ENCODE peak calls at places on chromosomes 12 and 14, in six cellular contexts. One of them, this sample, is unnamed.

GRCh38 chr12:56645201-56645716 is 525 bp downstream of the ATP5F1B start:
- DNase-seq in D721Med: no peak
- DNase-seq in body of pancreas: peak; percentile 26
- DNase-seq in HCT116: no peak
- DNase-seq in A549: no peak
- DNase-seq in cardiac muscle cell: peak; percentile 19
- DNase-seq in this sample: peak; percentile 57

GRCh38 chr14:71597289-71597920 is 334.8 kb upstream of the RGS6 start:
- DNase-seq in cardiac muscle cell: no peak
- DNase-seq in body of pancreas: no peak
- DNase-seq in D721Med: no peak
- DNase-seq in HCT116: no peak
- DNase-seq in A549: no peak
- DNase-seq in this sample: no peak

GRCh38 chr14:32896979-32897723 is 41.5 kb upstream of the NPAS3 start:
- DNase-seq in body of pancreas: no peak
- DNase-seq in D721Med: no peak
- DNase-seq in cardiac muscle cell: peak; percentile 23
- DNase-seq in HCT116: no peak
- DNase-seq in A549: no peak
- DNase-seq in this sample: no peak

GRCh38 chr12:56398324-56398723 is 35.7 kb upstream of the APOF start:
- DNase-seq in D721Med: no peak
- DNase-seq in HCT116: no peak
- DNase-seq in cardiac muscle cell: no peak
- DNase-seq in body of pancreas: no peak
- DNase-seq in A549: no peak
- DNase-seq in this sample: no peak

GRCh38 chr14:29865299-29865698 is 62.3 kb downstream of the PRKD1 start:
- DNase-seq in body of pancreas: no peak
- DNase-seq in HCT116: no peak
- DNase-seq in A549: no peak
- DNase-seq in cardiac muscle cell: no peak
- DNase-seq in D721Med: no peak
- DNase-seq in this sample: no peak

GRCh38 chr12:53677612-53678133 is 1.8 kb upstream of the ATP5MC2 start:
- DNase-seq in HCT116: no peak
- DNase-seq in body of pancreas: no peak
- DNase-seq in D721Med: no peak
- DNase-seq in cardiac muscle cell: peak; percentile 28
- DNase-seq in A549: no peak
- DNase-seq in this sample: no peak

GRCh38 chr14:95220663-95221231 is 63.4 kb upstream of the DICER1 start:
- DNase-seq in HCT116: no peak
- DNase-seq in body of pancreas: peak; percentile 44
- DNase-seq in cardiac muscle cell: peak; percentile 66
- DNase-seq in D721Med: no peak
- DNase-seq in A549: no peak
- DNase-seq in this sample: peak; percentile 29

GRCh38 chr12:52907092-52907810 is 2.4 kb upstream of the KRT8 start:
- DNase-seq in A549: peak; percentile 70
- DNase-seq in body of pancreas: peak; percentile 91
- DNase-seq in HCT116: no peak
- DNase-seq in cardiac muscle cell: peak; percentile 78
- DNase-seq in D721Med: no peak
- DNase-seq in this sample: peak; percentile 89

GRCh38 chr12:30624009-30624408 is 71.7 kb downstream of the IPO8 start:
- DNase-seq in A549: no peak
- DNase-seq in D721Med: no peak
- DNase-seq in HCT116: no peak
- DNase-seq in body of pancreas: no peak
- DNase-seq in cardiac muscle cell: no peak
- DNase-seq in this sample: no peak

GRCh38 chr12:112664569-112664968 is 127.0 kb upstream of the RPH3A start:
- DNase-seq in A549: peak; percentile 24
- DNase-seq in HCT116: no peak
- DNase-seq in cardiac muscle cell: peak; percentile 14
- DNase-seq in body of pancreas: no peak
- DNase-seq in D721Med: no peak
- DNase-seq in this sample: no peak

GRCh38 chr12:604956-605355 is 58.3 kb downstream of the NINJ2 start:
- DNase-seq in cardiac muscle cell: no peak
- DNase-seq in HCT116: no peak
- DNase-seq in body of pancreas: no peak
- DNase-seq in D721Med: no peak
- DNase-seq in A549: no peak
- DNase-seq in this sample: no peak

GRCh38 chr12:6123258-6123657 is 1.2 kb downstream of the VWF start:
- DNase-seq in HCT116: no peak
- DNase-seq in cardiac muscle cell: no peak
- DNase-seq in body of pancreas: no peak
- DNase-seq in D721Med: no peak
- DNase-seq in A549: no peak
- DNase-seq in this sample: no peak

GRCh38 chr12:123900898-123901376 is 71.7 kb downstream of the CCDC92 start:
- DNase-seq in D721Med: no peak
- DNase-seq in body of pancreas: no peak
- DNase-seq in A549: no peak
- DNase-seq in HCT116: no peak
- DNase-seq in cardiac muscle cell: peak; percentile 18
- DNase-seq in this sample: no peak

GRCh38 chr14:56803816-56804535 is 6.3 kb downstream of the OTX2 start:
- DNase-seq in cardiac muscle cell: no peak
- DNase-seq in A549: no peak
- DNase-seq in body of pancreas: no peak
- DNase-seq in D721Med: no peak
- DNase-seq in HCT116: no peak
- DNase-seq in this sample: no peak

GRCh38 chr12:38465020-38465419 is 148.4 kb downstream of the ALG10B start:
- DNase-seq in cardiac muscle cell: no peak
- DNase-seq in A549: no peak
- DNase-seq in body of pancreas: no peak
- DNase-seq in HCT116: no peak
- DNase-seq in D721Med: no peak
- DNase-seq in this sample: no peak

GRCh38 chr12:32569256-32569655 is 109.8 kb upstream of the DNM1L start:
- DNase-seq in A549: no peak
- DNase-seq in D721Med: no peak
- DNase-seq in HCT116: no peak
- DNase-seq in body of pancreas: no peak
- DNase-seq in cardiac muscle cell: no peak
- DNase-seq in this sample: no peak

GRCh38 chr12:32891956-32892355 is 4.6 kb downstream of the PKP2 start:
- DNase-seq in HCT116: no peak
- DNase-seq in D721Med: no peak
- DNase-seq in body of pancreas: no peak
- DNase-seq in A549: peak; percentile 20
- DNase-seq in cardiac muscle cell: peak; percentile 68
- DNase-seq in this sample: no peak

GRCh38 chr12:104171785-104172563 is 34.0 kb upstream of the NFYB start:
- DNase-seq in body of pancreas: no peak
- DNase-seq in cardiac muscle cell: no peak
- DNase-seq in D721Med: no peak
- DNase-seq in HCT116: no peak
- DNase-seq in A549: no peak
- DNase-seq in this sample: no peak

GRCh38 chr14:56154321-56154720 is 36.1 kb downstream of the PELI2 start:
- DNase-seq in HCT116: no peak
- DNase-seq in D721Med: no peak
- DNase-seq in body of pancreas: no peak
- DNase-seq in A549: no peak
- DNase-seq in cardiac muscle cell: no peak
- DNase-seq in this sample: no peak

GRCh38 chr12:8639936-8640335 is 22.7 kb downstream of the MFAP5 start:
- DNase-seq in D721Med: no peak
- DNase-seq in HCT116: no peak
- DNase-seq in A549: no peak
- DNase-seq in cardiac muscle cell: no peak
- DNase-seq in body of pancreas: no peak
- DNase-seq in this sample: no peak

GRCh38 chr12:52860102-52860838 is 11.5 kb upstream of the KRT78 start:
- DNase-seq in cardiac muscle cell: peak; percentile 86
- DNase-seq in A549: peak; percentile 89
- DNase-seq in D721Med: no peak
- DNase-seq in body of pancreas: no peak
- DNase-seq in HCT116: no peak
- DNase-seq in this sample: no peak

GRCh38 chr12:26867084-26867483 is 34.1 kb upstream of the ITPR2 start:
- DNase-seq in cardiac muscle cell: peak; percentile 37
- DNase-seq in D721Med: no peak
- DNase-seq in HCT116: no peak
- DNase-seq in body of pancreas: no peak
- DNase-seq in A549: no peak
- DNase-seq in this sample: no peak

GRCh38 chr12:94954029-94954685 is 49.3 kb downstream of the NDUFA12 start:
- DNase-seq in body of pancreas: peak; percentile 60
- DNase-seq in A549: peak; percentile 61
- DNase-seq in cardiac muscle cell: peak; percentile 36
- DNase-seq in D721Med: no peak
- DNase-seq in HCT116: peak; percentile 67
- DNase-seq in this sample: peak; percentile 43

GRCh38 chr14:59394268-59394667 is 70.9 kb downstream of the GPR135 start:
- DNase-seq in body of pancreas: no peak
- DNase-seq in HCT116: no peak
- DNase-seq in A549: no peak
- DNase-seq in cardiac muscle cell: no peak
- DNase-seq in D721Med: no peak
- DNase-seq in this sample: no peak

GRCh38 chr12:130878193-130879185 is 6.6 kb downstream of the RAN start:
- DNase-seq in body of pancreas: no peak
- DNase-seq in HCT116: no peak
- DNase-seq in D721Med: no peak
- DNase-seq in A549: no peak
- DNase-seq in cardiac muscle cell: no peak
- DNase-seq in this sample: no peak

GRCh38 chr12:49795654-49796105 is 32.5 kb downstream of the NCKAP5L start:
- DNase-seq in A549: no peak
- DNase-seq in body of pancreas: no peak
- DNase-seq in cardiac muscle cell: no peak
- DNase-seq in HCT116: no peak
- DNase-seq in D721Med: no peak
- DNase-seq in this sample: no peak

GRCh38 chr14:100850841-100851585 is 25.1 kb downstream of the MEG3 start:
- DNase-seq in A549: peak; percentile 71
- DNase-seq in D721Med: no peak
- DNase-seq in body of pancreas: peak; percentile 81
- DNase-seq in cardiac muscle cell: peak; percentile 38
- DNase-seq in HCT116: peak; percentile 74
- DNase-seq in this sample: peak; percentile 95

GRCh38 chr12:78674311-78675085 is 190.1 kb upstream of the SYT1 start:
- DNase-seq in body of pancreas: no peak
- DNase-seq in D721Med: no peak
- DNase-seq in HCT116: no peak
- DNase-seq in cardiac muscle cell: no peak
- DNase-seq in A549: no peak
- DNase-seq in this sample: no peak

GRCh38 chr14:20413785-20414117 is 450 bp upstream of the TEP1 start:
- DNase-seq in A549: no peak
- DNase-seq in cardiac muscle cell: no peak
- DNase-seq in HCT116: no peak
- DNase-seq in D721Med: no peak
- DNase-seq in body of pancreas: no peak
- DNase-seq in this sample: no peak

GRCh38 chr12:53060721-53061276 is 10.9 kb downstream of the TNS2 start:
- DNase-seq in HCT116: no peak
- DNase-seq in A549: no peak
- DNase-seq in body of pancreas: peak; percentile 48
- DNase-seq in D721Med: no peak
- DNase-seq in cardiac muscle cell: peak; percentile 2
- DNase-seq in this sample: peak; percentile 58

GRCh38 chr12:111753144-111753881 is 13.4 kb upstream of the ALDH2 start:
- DNase-seq in A549: peak; percentile 63
- DNase-seq in cardiac muscle cell: peak; percentile 82
- DNase-seq in D721Med: peak; percentile 92
- DNase-seq in HCT116: peak; percentile 2
- DNase-seq in body of pancreas: peak; percentile 81
- DNase-seq in this sample: peak; percentile 69

GRCh38 chr12:94149781-94150482 is 1.6 kb downstream of the PLXNC1 start:
- DNase-seq in body of pancreas: peak; percentile 33
- DNase-seq in D721Med: no peak
- DNase-seq in HCT116: no peak
- DNase-seq in A549: peak; percentile 21
- DNase-seq in cardiac muscle cell: peak; percentile 78
- DNase-seq in this sample: peak; percentile 47

GRCh38 chr12:28993720-28994119 is 155.4 kb upstream of the FAR2 start:
- DNase-seq in D721Med: no peak
- DNase-seq in HCT116: no peak
- DNase-seq in A549: no peak
- DNase-seq in body of pancreas: no peak
- DNase-seq in cardiac muscle cell: peak; percentile 20
- DNase-seq in this sample: no peak

GRCh38 chr12:121223283-121223946 is 13.5 kb downstream of the P2RX4 start:
- DNase-seq in body of pancreas: peak; percentile 36
- DNase-seq in cardiac muscle cell: no peak
- DNase-seq in D721Med: no peak
- DNase-seq in HCT116: no peak
- DNase-seq in A549: peak; percentile 39
- DNase-seq in this sample: peak; percentile 77
- TF ChIP-seq CTCF in body of pancreas: no peak
- TF ChIP-seq CTCF in cardiac muscle cell: no peak
- TF ChIP-seq CTCF in D721Med: peak; percentile 19
- TF ChIP-seq CTCF in HCT116: peak; percentile 58
- TF ChIP-seq CTCF in A549: no peak
- TF ChIP-seq CTCF in this sample: peak; percentile 21

GRCh38 chr12:99386907-99387306 is 260.6 kb upstream of the GARIN6 start:
- DNase-seq in D721Med: no peak
- DNase-seq in HCT116: peak; percentile 28
- DNase-seq in body of pancreas: no peak
- DNase-seq in cardiac muscle cell: peak; percentile 50
- DNase-seq in A549: peak; percentile 69
- DNase-seq in this sample: no peak
- TF ChIP-seq CTCF in D721Med: peak; percentile 72
- TF ChIP-seq CTCF in HCT116: peak; percentile 68
- TF ChIP-seq CTCF in body of pancreas: no peak
- TF ChIP-seq CTCF in cardiac muscle cell: peak; percentile 61
- TF ChIP-seq CTCF in A549: peak; percentile 57
- TF ChIP-seq CTCF in this sample: no peak

GRCh38 chr12:15931590-15932053 is 20.5 kb downstream of the DERA start:
- DNase-seq in body of pancreas: no peak
- DNase-seq in D721Med: no peak
- DNase-seq in HCT116: no peak
- DNase-seq in A549: peak; percentile 50
- DNase-seq in cardiac muscle cell: no peak
- DNase-seq in this sample: no peak
- TF ChIP-seq CTCF in body of pancreas: no peak
- TF ChIP-seq CTCF in D721Med: peak; percentile 5
- TF ChIP-seq CTCF in HCT116: peak; percentile 35
- TF ChIP-seq CTCF in A549: no peak
- TF ChIP-seq CTCF in cardiac muscle cell: no peak
- TF ChIP-seq CTCF in this sample: no peak

DNA sequence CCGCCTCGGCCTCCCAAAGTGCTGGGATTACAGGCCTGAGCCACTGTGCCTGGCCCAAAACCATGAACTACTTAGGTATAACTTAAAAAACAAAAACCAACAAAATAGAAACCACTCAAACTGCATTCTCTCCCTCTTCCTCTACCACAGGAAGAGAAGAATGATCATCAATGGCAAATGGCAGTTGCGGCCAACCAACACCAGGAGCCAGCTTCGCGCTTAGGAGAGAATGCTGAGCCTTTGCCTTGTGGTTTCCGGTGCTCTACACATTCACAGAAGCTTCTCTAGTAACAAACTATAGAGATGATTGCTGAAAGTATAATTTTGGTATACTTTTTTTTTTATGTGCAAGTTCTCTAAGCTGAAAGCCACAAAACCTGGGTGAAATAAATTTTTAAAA is 17.1 kb downstream of the CATSPERB start:
- DNase-seq in D721Med: no peak
- DNase-seq in cardiac muscle cell: no peak
- DNase-seq in body of pancreas: no peak
- DNase-seq in A549: no peak
- DNase-seq in HCT116: no peak
- DNase-seq in this sample: peak; percentile 19
- TF ChIP-seq CTCF in D721Med: no peak
- TF ChIP-seq CTCF in cardiac muscle cell: no peak
- TF ChIP-seq CTCF in body of pancreas: no peak
- TF ChIP-seq CTCF in A549: no peak
- TF ChIP-seq CTCF in HCT116: no peak
- TF ChIP-seq CTCF in this sample: no peak